ENCODE peak calls at places on chromosomes 1 and 21, in six cellular contexts. O is T47D, A is LNCaP clone FGC, P is lower leg skin, K is sciatic nerve, M is left cardiac atrium. Z is an unnamed sample.

GRCh38 chr21:42453301-42454220 is 42.5 kb downstream of the RSPH1 start:
- DNase-seq in A (no peak), P (no peak), M (no peak), K (no peak), O (no peak), Z (no peak)

GRCh38 chr1:180953291-180953747 is 40.6 kb downstream of the KIAA1614 start:
- DNase-seq in M (no peak), P (peak), K (no peak), A (peak), O (no peak), Z (peak)

GRCh38 chr1:46466477-46467182 is 23.0 kb upstream of the DMBX1 start:
- DNase-seq in A (no peak), P (no peak), M (peak), K (no peak), O (no peak), Z (peak)

GRCh38 chr1:201800246-201800645 is 28.7 kb upstream of the IPO9 start:
- DNase-seq in A (no peak), O (no peak), M (no peak), K (no peak), P (no peak), Z (no peak)

GRCh38 chr1:88462481-88463261 is 221.4 kb upstream of the PKN2 start:
- DNase-seq in P (no peak), A (no peak), O (no peak), K (peak), M (peak), Z (peak)

GRCh38 chr1:17207540-17207939 is 2.6 kb downstream of the PADI1 start:
- DNase-seq in K (no peak), P (no peak), A (no peak), M (no peak), O (no peak), Z (no peak)

GRCh38 chr1:39590546-39590945 is 14.0 kb upstream of the PABPC4 start:
- DNase-seq in P (no peak), A (no peak), K (no peak), M (no peak), O (no peak), Z (no peak)

GRCh38 chr1:119047040-119047438 is 58.9 kb upstream of the TBX15 start:
- DNase-seq in O (no peak), P (peak), M (no peak), A (no peak), K (no peak), Z (no peak)

GRCh38 chr1:43274125-43274803 is 4.5 kb downstream of the TMEM125 start:
- DNase-seq in A (no peak), O (no peak), P (no peak), M (no peak), K (peak), Z (no peak)

GRCh38 chr1:201192478-201192804 is 1.8 kb downstream of the IGFN1 start:
- DNase-seq in M (no peak), K (no peak), P (no peak), O (no peak), A (no peak), Z (no peak)

GRCh38 chr1:181100924-181101323 is 12.4 kb downstream of the IER5 start:
- DNase-seq in A (no peak), K (no peak), O (no peak), P (no peak), M (no peak), Z (no peak)

GRCh38 chr1:184910596-184910995 is 63.7 kb downstream of the NIBAN1 start:
- DNase-seq in P (peak), O (no peak), K (peak), A (no peak), M (peak), Z (no peak)

GRCh38 chr21:34180826-34181359 is 107.5 kb downstream of the MRPS6 start:
- DNase-seq in A (no peak), P (no peak), K (no peak), M (no peak), O (no peak), Z (no peak)

GRCh38 chr1:217425528-217425927 is 205.4 kb downstream of the GPATCH2 start:
- DNase-seq in K (no peak), M (no peak), A (no peak), O (no peak), P (no peak), Z (no peak)

GRCh38 chr1:230191079-230191478 is 124.0 kb downstream of the GALNT2 start:
- DNase-seq in K (no peak), M (peak), A (no peak), O (no peak), P (peak), Z (peak)

GRCh38 chr1:206066479-206067171 is 13.7 kb downstream of the RHEX start:
- DNase-seq in P (no peak), A (no peak), M (no peak), K (no peak), O (no peak), Z (no peak)

GRCh38 chr21:32626633-32627196 is 14.5 kb upstream of the CFAP298 start:
- DNase-seq in O (no peak), K (no peak), P (no peak), M (no peak), A (no peak), Z (no peak)

GRCh38 chr1:7422966-7423365 is 348.1 kb upstream of the VAMP3 start:
- DNase-seq in A (no peak), O (no peak), P (no peak), K (peak), M (peak), Z (peak)

Z was measured in NCI-H345.